ENCODE peak calls at places on chromosomes 6 and 20, in seven cellular contexts. F is CD8-positive, alpha-beta T cell; Q is stomach; O is body of pancreas; I is astrocyte of the spinal cord; W is AG10803; V is astrocyte. S is an unnamed sample.

GRCh38 chr6:163667372-163668060 is 253.0 kb downstream of the QKI start:
- DNase-seq in I (peak; percentile 35), V (peak; percentile 44), F (no peak), W (peak; percentile 5), Q (no peak), O (no peak), S (peak; percentile 17)

GRCh38 chr6:161373905-161374451 is 100.1 kb upstream of the AGPAT4 start:
- DNase-seq in O (peak; percentile 67), V (peak; percentile 16), I (peak; percentile 63), F (peak; percentile 74), Q (peak; percentile 78), W (peak; percentile 48), S (peak; percentile 69)

GRCh38 chr6:113077794-113078193 is 730.7 kb downstream of the RFPL4B start:
- DNase-seq in F (no peak), O (no peak), Q (no peak), V (no peak), W (no peak), I (no peak), S (no peak)

GRCh38 chr6:66526061-66526460 is 819.0 kb upstream of the EYS start:
- DNase-seq in W (no peak), F (no peak), Q (no peak), I (no peak), V (no peak), O (no peak), S (no peak)

GRCh38 chr6:3749390-3749978 is 2.0 kb downstream of the PXDC1 start:
- DNase-seq in O (peak; percentile 74), W (no peak), Q (peak; percentile 90), V (no peak), F (no peak), I (peak; percentile 28), S (no peak)

GRCh38 chr6:168088161-168089106 is 9.4 kb upstream of the FRMD1 start:
- DNase-seq in Q (peak; percentile 44), I (peak; percentile 19), O (no peak), W (peak; percentile 28), V (peak; percentile 41), F (no peak), S (peak; percentile 78)

GRCh38 chr6:38193486-38194281 is 374.2 kb downstream of the ZFAND3 start:
- DNase-seq in Q (no peak), V (no peak), F (no peak), W (no peak), O (no peak), I (no peak), S (no peak)

GRCh38 chr20:37734228-37734980 is 40.6 kb downstream of the CTNNBL1 start:
- DNase-seq in I (peak; percentile 49), V (peak; percentile 73), O (no peak), Q (no peak), F (no peak), W (peak; percentile 63), S (peak; percentile 72)

GRCh38 chr6:53761036-53761435 is 33.8 kb upstream of the LRRC1 start:
- DNase-seq in W (no peak), V (peak; percentile 32), Q (no peak), O (no peak), F (no peak), I (no peak), S (no peak)

GRCh38 chr6:2688416-2689064 is 62.2 kb downstream of the MYLK4 start:
- DNase-seq in W (peak; percentile 67), Q (no peak), V (peak; percentile 91), F (no peak), I (peak; percentile 92), O (no peak), S (peak; percentile 91)

GRCh38 chr6:104321301-104321700 is 538.4 kb downstream of the HACE1 start:
- DNase-seq in O (no peak), F (no peak), V (no peak), W (no peak), Q (no peak), I (no peak), S (no peak)

GRCh38 chr6:3794092-3794491 is 42.6 kb upstream of the PXDC1 start:
- DNase-seq in I (no peak), Q (no peak), O (no peak), V (no peak), W (no peak), F (no peak), S (no peak)

GRCh38 chr6:3885262-3886036 is 36.3 kb downstream of the FAM50B start:
- DNase-seq in Q (no peak), W (no peak), I (no peak), V (no peak), O (peak; percentile 59), F (no peak), S (no peak)

GRCh38 chr20:63778034-63778752 is 38.6 kb downstream of the SLC2A4RG start:
- DNase-seq in Q (no peak), I (no peak), V (no peak), W (no peak), O (no peak), F (no peak), S (no peak)

GRCh38 chr6:32175322-32175710 is 568 bp downstream of the AGPAT1 start:
- DNase-seq in Q (no peak), I (no peak), V (no peak), F (no peak), W (no peak), O (no peak), S (no peak)

GRCh38 chr6:127190552-127190951 is 72.1 kb downstream of the RSPO3 start:
- DNase-seq in I (peak; percentile 53), Q (no peak), O (no peak), W (peak; percentile 71), V (no peak), F (no peak), S (peak; percentile 80)

GRCh38 chr20:57076202-57076651 is 190.2 kb downstream of the BMP7 start:
- DNase-seq in O (no peak), Q (no peak), V (peak; percentile 80), I (peak; percentile 62), W (peak; percentile 82), F (no peak), S (no peak)

GRCh38 chr6:169452117-169452868 is 198.6 kb upstream of the THBS2 start:
- DNase-seq in W (peak; percentile 94), I (peak; percentile 89), Q (peak; percentile 79), V (peak; percentile 86), F (no peak), O (peak; percentile 39), S (peak; percentile 96)

GRCh38 chr6:131754715-131755567 is 44.1 kb upstream of the CTAGE9 start:
- DNase-seq in I (no peak), Q (no peak), W (no peak), F (no peak), V (peak; percentile 82), O (no peak), S (no peak)

GRCh38 chr6:67814262-67814661 is 820.8 kb upstream of the ADGRB3 start:
- DNase-seq in V (no peak), F (no peak), O (no peak), I (no peak), W (no peak), Q (no peak), S (no peak)

GRCh38 chr20:19742974-19743649 is 14.9 kb upstream of the RIN2 start:
- DNase-seq in Q (no peak), F (no peak), I (no peak), V (no peak), W (peak; percentile 12), O (no peak), S (no peak)

GRCh38 chr20:46399401-46399800 is 7.0 kb downstream of the ELMO2 start:
- DNase-seq in W (no peak), V (no peak), Q (no peak), O (no peak), I (no peak), F (no peak), S (no peak)
- H3K4me3 ChIP-seq in W (no peak overlapping the region), V (no peak overlapping the region), Q (no peak overlapping the region), O (no peak overlapping the region), I (no peak overlapping the region), F (no peak overlapping the region), S (no peak overlapping the region)

GRCh38 chr6:80523531-80523970 is 417.1 kb downstream of the BCKDHB start:
- DNase-seq in W (no peak), Q (no peak), O (no peak), F (no peak), V (no peak), I (peak; percentile 29), S (peak; percentile 57)
- TF ChIP-seq CTCF in W (no peak), Q (no peak), O (no peak), F (no peak), V (no peak), I (no peak), S (peak; percentile 40)

GRCh38 chr6:72953901-72954494 is 271.3 kb downstream of the KHDC1L start:
- DNase-seq in O (no peak), Q (no peak), F (no peak), I (peak; percentile 67), W (no peak), V (peak; percentile 80), S (peak; percentile 65)
- H3K4me3 ChIP-seq in O (no peak overlapping the region), Q (no peak overlapping the region), F (no peak overlapping the region), I (no peak overlapping the region), W (no peak overlapping the region), V (no peak overlapping the region), S (no peak overlapping the region)

DNA sequence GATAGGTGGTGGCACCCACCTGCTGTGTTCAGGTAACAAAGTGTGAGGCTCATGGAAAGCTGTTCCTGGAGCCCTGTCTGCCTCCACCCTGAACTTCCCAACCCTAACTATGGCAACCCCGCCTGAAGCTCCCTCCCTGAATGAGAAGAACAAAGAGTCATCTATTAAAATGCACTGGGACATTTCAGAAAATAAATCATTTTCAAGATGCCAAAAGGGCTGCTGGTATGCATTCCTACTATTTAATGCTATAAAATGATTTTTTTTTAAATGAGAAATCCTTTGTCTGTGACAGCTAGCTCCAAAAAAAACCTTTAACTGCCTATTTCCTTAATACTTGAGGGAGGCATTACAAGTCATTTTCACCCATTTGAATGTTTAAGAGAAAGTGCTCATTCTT is 84.3 kb upstream of the MRPS10 start:
- DNase-seq in V (no peak), Q (no peak), O (no peak), W (no peak), F (no peak), I (no peak), S (no peak)
- TF ChIP-seq CTCF in V (no peak), Q (no peak), O (no peak), W (no peak), F (no peak), I (no peak), S (no peak)

DNA sequence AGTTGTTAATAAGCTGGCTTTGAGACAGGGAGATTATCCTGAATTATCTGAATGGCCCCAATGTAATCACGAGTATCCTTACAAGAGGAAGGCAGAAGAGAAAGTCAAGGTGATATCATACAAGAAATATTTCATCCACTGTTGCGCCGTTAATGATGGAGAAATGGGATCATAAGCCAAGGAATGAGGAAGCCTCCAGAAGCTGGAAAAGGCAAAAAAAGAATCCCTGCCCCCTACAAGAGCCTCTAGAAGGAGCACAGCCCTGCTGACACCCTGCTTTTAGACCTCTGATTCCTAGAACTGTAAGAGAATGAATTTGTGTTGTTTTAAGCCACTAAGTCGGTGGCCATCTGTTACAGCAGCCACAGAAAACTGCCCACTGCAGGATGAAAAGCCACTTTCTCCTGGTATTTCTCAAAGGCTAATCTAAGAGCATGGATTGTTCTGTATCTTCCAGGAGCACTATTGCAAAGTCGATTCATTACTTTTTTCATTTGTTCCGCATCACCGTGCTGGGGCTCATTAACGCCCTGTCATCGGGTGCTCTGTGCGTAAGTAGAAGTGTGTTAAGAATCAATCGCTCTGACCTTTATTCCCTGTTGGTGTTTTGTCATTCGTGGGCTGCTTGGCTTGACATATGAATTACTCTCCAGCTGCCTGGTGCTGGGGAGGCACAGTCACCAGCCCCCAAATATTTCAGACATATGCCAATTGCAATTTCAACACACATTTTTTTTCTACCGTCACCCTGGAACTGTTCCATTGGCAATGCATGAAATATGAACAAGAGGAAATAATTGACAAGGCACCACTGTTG is 117.0 kb downstream of the PCSK2 start:
- DNase-seq in W (peak; percentile 93), F (no peak), Q (no peak), O (no peak), V (peak; percentile 1), I (no peak), S (no peak)
- H3K4me3 ChIP-seq in W (peak overlapping the region; percentile 6), F (no peak overlapping the region), Q (no peak overlapping the region), O (no peak overlapping the region), V (no peak overlapping the region), I (no peak overlapping the region), S (no peak overlapping the region)

GRCh38 chr6:155406801-155407200 is 48.8 kb downstream of the NOX3 start:
- DNase-seq in I (no peak), W (no peak), O (no peak), F (no peak), V (no peak), Q (no peak), S (no peak)
- TF ChIP-seq CTCF in I (no peak), W (no peak), O (no peak), F (no peak), V (no peak), Q (no peak), S (no peak)